ENCODE peak calls at places on chromosomes 5 and 9, in eight cellular contexts. X is putamen; I is activated CD4-positive, alpha-beta T cell treated with anti-CD3 and anti-CD28 coated beads for 48 hours; G is RKO; W is lower lobe of right lung; B is mesothelial cell of epicardium; N is GM04503; Q is EL. Z is an unnamed sample.

GRCh38 chr5:76960004-76960625 is 7.3 kb downstream of the CRHBP start:
- DNase-seq in X (no peak), I (no peak), G (no peak), W (no peak), B (no peak), N (no peak), Q (peak), Z (no peak)

GRCh38 chr9:34417734-34418133 is 40.6 kb downstream of the FAM219A start:
- DNase-seq in X (no peak), I (no peak), G (no peak), W (no peak), B (no peak), N (no peak), Q (no peak), Z (no peak)

GRCh38 chr5:54520438-54520846 is 2.9 kb downstream of the SNX18 start:
- DNase-seq in X (no peak), I (no peak), G (no peak), W (no peak), B (no peak), N (no peak), Q (peak), Z (no peak)

GRCh38 chr9:129070670-129071525 is 10.0 kb upstream of the DOLPP1 start:
- DNase-seq in X (no peak), I (no peak), G (no peak), W (no peak), B (no peak), N (no peak), Q (no peak), Z (no peak)

GRCh38 chr5:53038196-53038847 is 49.2 kb downstream of the ITGA2 start:
- DNase-seq in X (no peak), I (no peak), G (no peak), W (no peak), B (no peak), N (no peak), Q (peak), Z (no peak)

GRCh38 chr5:176153741-176154140 is 84.5 kb upstream of the SIMC1 start:
- DNase-seq in X (no peak), I (no peak), G (no peak), W (no peak), B (no peak), N (peak), Q (no peak), Z (no peak)

GRCh38 chr5:132465095-132465707 is 25.4 kb downstream of the IRF1 start:
- DNase-seq in X (no peak), I (no peak), G (no peak), W (no peak), B (no peak), N (no peak), Q (no peak), Z (no peak)

GRCh38 chr5:104084896-104085295 is 522.3 kb upstream of the NUDT12 start:
- DNase-seq in X (no peak), I (no peak), G (no peak), W (no peak), B (no peak), N (no peak), Q (no peak), Z (no peak)

GRCh38 chr5:127650649-127651048 is 1.8 kb downstream of the CTXN3 start:
- DNase-seq in X (no peak), I (no peak), G (no peak), W (no peak), B (no peak), N (no peak), Q (peak), Z (no peak)

GRCh38 chr5:149240354-149240998 is 31.2 kb upstream of the AFAP1L1 start:
- DNase-seq in X (no peak), I (peak), G (no peak), W (peak), B (no peak), N (no peak), Q (no peak), Z (peak)

GRCh38 chr9:110175275-110175968 is 32.5 kb downstream of the C9orf152 start:
- DNase-seq in X (no peak), I (no peak), G (no peak), W (no peak), B (no peak), N (no peak), Q (no peak), Z (no peak)

GRCh38 chr5:135448796-135449507 is 1.8 kb upstream of the DCANP1 start:
- DNase-seq in X (no peak), I (no peak), G (no peak), W (no peak), B (no peak), N (no peak), Q (peak), Z (no peak)

GRCh38 chr9:133168432-133168831 is 4.7 kb upstream of the GBGT1 start:
- DNase-seq in X (no peak), I (no peak), G (no peak), W (peak), B (no peak), N (no peak), Q (no peak), Z (no peak)

Z was measured in germinal center.